ENCODE peak calls at places on chromosome 16, in nine cellular contexts. One of them, this sample, is unnamed.

GRCh38 chr16:84810518-84811273 is 9.1 kb upstream of the CRISPLD2 start:
- DNase-seq in GM23248: peak; percentile 81
- DNase-seq in hepatocyte: no peak
- DNase-seq in SK-N-SH: no peak
- DNase-seq in GM23338: no peak
- DNase-seq in neural progenitor cell: no peak
- DNase-seq in HCT116: no peak
- DNase-seq in MM.1S: peak; percentile 18
- DNase-seq in OCI-LY7: no peak
- DNase-seq in this sample: no peak

GRCh38 chr16:29738514-29738913 is 7.3 kb downstream of the C16orf54 start:
- DNase-seq in GM23248: no peak
- DNase-seq in MM.1S: peak; percentile 74
- DNase-seq in hepatocyte: no peak
- DNase-seq in neural progenitor cell: no peak
- DNase-seq in OCI-LY7: peak; percentile 70
- DNase-seq in SK-N-SH: no peak
- DNase-seq in GM23338: no peak
- DNase-seq in HCT116: no peak
- DNase-seq in this sample: no peak

GRCh38 chr16:63447121-63447520 is 1410.9 kb upstream of the CDH8 start:
- DNase-seq in OCI-LY7: no peak
- DNase-seq in GM23338: no peak
- DNase-seq in GM23248: no peak
- DNase-seq in SK-N-SH: no peak
- DNase-seq in hepatocyte: no peak
- DNase-seq in neural progenitor cell: peak; percentile 53
- DNase-seq in MM.1S: no peak
- DNase-seq in HCT116: no peak
- DNase-seq in this sample: no peak

GRCh38 chr16:52498640-52499039 is 48.3 kb downstream of the TOX3 start:
- DNase-seq in GM23338: peak; percentile 69
- DNase-seq in GM23248: no peak
- DNase-seq in MM.1S: no peak
- DNase-seq in hepatocyte: no peak
- DNase-seq in SK-N-SH: no peak
- DNase-seq in HCT116: no peak
- DNase-seq in neural progenitor cell: peak; percentile 37
- DNase-seq in OCI-LY7: no peak
- DNase-seq in this sample: no peak

GRCh38 chr16:88686062-88686438 is 257 bp downstream of the SNAI3 start:
- DNase-seq in HCT116: no peak
- DNase-seq in hepatocyte: peak; percentile 72
- DNase-seq in neural progenitor cell: no peak
- DNase-seq in SK-N-SH: no peak
- DNase-seq in GM23248: peak; percentile 37
- DNase-seq in OCI-LY7: no peak
- DNase-seq in MM.1S: peak; percentile 72
- DNase-seq in GM23338: peak; percentile 67
- DNase-seq in this sample: peak; percentile 26

GRCh38 chr16:67641779-67642708 is 2.9 kb upstream of the CARMIL2 start:
- DNase-seq in OCI-LY7: no peak
- DNase-seq in GM23248: peak; percentile 67
- DNase-seq in HCT116: no peak
- DNase-seq in hepatocyte: no peak
- DNase-seq in GM23338: no peak
- DNase-seq in MM.1S: no peak
- DNase-seq in neural progenitor cell: no peak
- DNase-seq in SK-N-SH: no peak
- DNase-seq in this sample: peak; percentile 15

GRCh38 chr16:14011006-14011405 is 60.1 kb upstream of the MRTFB start:
- DNase-seq in HCT116: no peak
- DNase-seq in GM23248: no peak
- DNase-seq in GM23338: no peak
- DNase-seq in MM.1S: no peak
- DNase-seq in neural progenitor cell: no peak
- DNase-seq in hepatocyte: no peak
- DNase-seq in SK-N-SH: no peak
- DNase-seq in OCI-LY7: no peak
- DNase-seq in this sample: no peak

GRCh38 chr16:82655315-82655714 is 28.5 kb downstream of the CDH13 start:
- DNase-seq in HCT116: no peak
- DNase-seq in SK-N-SH: no peak
- DNase-seq in hepatocyte: peak; percentile 19
- DNase-seq in MM.1S: no peak
- DNase-seq in OCI-LY7: no peak
- DNase-seq in GM23248: peak; percentile 72
- DNase-seq in neural progenitor cell: no peak
- DNase-seq in GM23338: no peak
- DNase-seq in this sample: no peak

GRCh38 chr16:27644165-27644564 is 94.2 kb downstream of the KATNIP start:
- DNase-seq in OCI-LY7: no peak
- DNase-seq in neural progenitor cell: no peak
- DNase-seq in GM23248: no peak
- DNase-seq in SK-N-SH: peak; percentile 75
- DNase-seq in hepatocyte: no peak
- DNase-seq in HCT116: no peak
- DNase-seq in MM.1S: no peak
- DNase-seq in GM23338: no peak
- DNase-seq in this sample: no peak

GRCh38 chr16:11232852-11233726 is 22.9 kb downstream of the SOCS1 start:
- DNase-seq in MM.1S: no peak
- DNase-seq in hepatocyte: no peak
- DNase-seq in GM23248: no peak
- DNase-seq in neural progenitor cell: no peak
- DNase-seq in SK-N-SH: no peak
- DNase-seq in OCI-LY7: peak; percentile 51
- DNase-seq in GM23338: peak; percentile 75
- DNase-seq in HCT116: no peak
- DNase-seq in this sample: no peak

GRCh38 chr16:68075980-68076379 is 9.2 kb upstream of the NFATC3 start:
- DNase-seq in neural progenitor cell: no peak
- DNase-seq in MM.1S: no peak
- DNase-seq in OCI-LY7: no peak
- DNase-seq in SK-N-SH: no peak
- DNase-seq in HCT116: no peak
- DNase-seq in hepatocyte: no peak
- DNase-seq in GM23338: no peak
- DNase-seq in GM23248: no peak
- DNase-seq in this sample: no peak

GRCh38 chr16:87203060-87203656 is 114.0 kb downstream of the C16orf95 start:
- DNase-seq in OCI-LY7: peak; percentile 70
- DNase-seq in GM23338: peak; percentile 89
- DNase-seq in neural progenitor cell: peak; percentile 90
- DNase-seq in GM23248: peak; percentile 80
- DNase-seq in MM.1S: peak; percentile 49
- DNase-seq in SK-N-SH: peak; percentile 84
- DNase-seq in hepatocyte: peak; percentile 77
- DNase-seq in HCT116: peak; percentile 85
- DNase-seq in this sample: peak; percentile 75

GRCh38 chr16:58882292-58882691 is 148.2 kb upstream of the GOT2 start:
- DNase-seq in hepatocyte: no peak
- DNase-seq in MM.1S: no peak
- DNase-seq in neural progenitor cell: no peak
- DNase-seq in HCT116: no peak
- DNase-seq in OCI-LY7: no peak
- DNase-seq in SK-N-SH: no peak
- DNase-seq in GM23248: no peak
- DNase-seq in GM23338: no peak
- DNase-seq in this sample: no peak

DNA sequence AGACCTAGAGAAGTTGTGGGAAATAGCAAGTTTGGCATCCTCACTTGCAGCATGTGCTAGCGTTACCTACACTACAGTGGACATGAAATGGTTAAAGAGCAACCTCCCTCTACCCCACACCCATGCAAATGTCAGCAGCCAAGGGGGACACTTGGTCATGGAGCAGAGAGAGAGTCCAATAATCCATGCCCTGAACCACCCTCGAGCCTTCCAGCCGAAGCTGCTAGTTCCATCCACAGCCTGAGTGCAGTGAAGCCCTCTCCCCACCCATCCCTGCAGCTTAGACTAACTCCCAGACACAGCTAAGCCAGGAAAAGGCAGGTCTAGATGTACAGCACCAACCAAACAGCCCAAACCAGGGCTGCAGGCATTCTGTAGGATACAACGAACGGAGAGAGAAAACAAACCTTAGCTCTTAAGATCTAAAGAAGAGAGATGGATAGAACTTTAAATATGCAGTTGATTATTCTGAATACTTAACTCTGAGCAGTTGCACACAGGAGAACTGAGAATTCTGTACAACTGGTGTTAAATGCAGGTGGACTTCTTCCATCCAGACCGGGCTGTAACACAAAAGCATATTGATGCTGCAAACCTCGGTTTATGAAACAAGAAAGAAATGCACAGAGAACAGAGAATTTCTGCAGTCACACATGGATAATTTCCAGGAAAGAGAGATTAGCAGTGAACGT is 93.8 kb downstream of the SALL1 start:
- DNase-seq in HCT116: no peak
- DNase-seq in GM23248: no peak
- DNase-seq in hepatocyte: no peak
- DNase-seq in SK-N-SH: no peak
- DNase-seq in OCI-LY7: no peak
- DNase-seq in MM.1S: no peak
- DNase-seq in neural progenitor cell: no peak
- DNase-seq in GM23338: no peak
- DNase-seq in this sample: no peak
- H2AFZ ChIP-seq in HCT116: no peak overlapping the region
- H2AFZ ChIP-seq in GM23248: no peak overlapping the region
- H2AFZ ChIP-seq in hepatocyte: no peak overlapping the region
- H2AFZ ChIP-seq in SK-N-SH: no peak overlapping the region
- H2AFZ ChIP-seq in OCI-LY7: no peak overlapping the region
- H2AFZ ChIP-seq in MM.1S: no peak overlapping the region
- H2AFZ ChIP-seq in neural progenitor cell: no peak overlapping the region
- H2AFZ ChIP-seq in GM23338: peak overlapping the region; percentile 32
- H2AFZ ChIP-seq in this sample: no peak overlapping the region

DNA sequence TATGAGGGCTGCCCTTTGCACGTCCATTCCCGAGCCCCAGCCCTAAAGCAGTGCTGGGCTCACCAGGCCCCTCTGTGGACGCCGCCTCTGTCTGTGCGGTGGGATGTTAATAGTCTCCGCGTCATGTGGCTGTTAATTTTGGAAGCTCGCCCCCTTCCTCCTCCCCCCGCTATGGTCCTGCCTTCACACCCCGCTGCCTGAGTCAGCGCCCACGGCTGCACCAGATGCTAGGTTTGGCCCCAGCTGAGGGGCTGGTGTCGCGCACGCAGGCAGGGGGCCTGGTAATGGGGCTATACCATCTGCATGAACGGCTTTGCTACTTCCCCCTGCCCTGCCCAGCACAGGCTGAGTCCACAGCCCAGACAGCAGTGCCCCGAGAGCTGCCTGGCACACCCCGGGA is 4.1 kb upstream of the SSTR5 start:
- DNase-seq in hepatocyte: no peak
- DNase-seq in HCT116: no peak
- DNase-seq in GM23248: no peak
- DNase-seq in SK-N-SH: no peak
- DNase-seq in MM.1S: no peak
- DNase-seq in OCI-LY7: no peak
- DNase-seq in GM23338: no peak
- DNase-seq in neural progenitor cell: no peak
- DNase-seq in this sample: no peak
- TF ChIP-seq EZH2phosphoT487 in hepatocyte: no peak
- TF ChIP-seq EZH2phosphoT487 in HCT116: no peak
- TF ChIP-seq EZH2phosphoT487 in GM23248: no peak
- TF ChIP-seq EZH2phosphoT487 in SK-N-SH: no peak
- TF ChIP-seq EZH2phosphoT487 in MM.1S: no peak
- TF ChIP-seq EZH2phosphoT487 in OCI-LY7: no peak
- TF ChIP-seq EZH2phosphoT487 in GM23338: no peak
- TF ChIP-seq EZH2phosphoT487 in neural progenitor cell: no peak
- TF ChIP-seq EZH2phosphoT487 in this sample: no peak

GRCh38 chr16:49921106-49921505 is 65.2 kb upstream of the ZNF423 start:
- DNase-seq in hepatocyte: no peak
- DNase-seq in HCT116: no peak
- DNase-seq in GM23338: no peak
- DNase-seq in OCI-LY7: no peak
- DNase-seq in neural progenitor cell: no peak
- DNase-seq in SK-N-SH: no peak
- DNase-seq in MM.1S: no peak
- DNase-seq in GM23248: no peak
- DNase-seq in this sample: no peak

GRCh38 chr16:49921791-49922456 is 66.0 kb upstream of the ZNF423 start:
- DNase-seq in SK-N-SH: peak; percentile 86
- DNase-seq in GM23338: peak; percentile 90
- DNase-seq in OCI-LY7: peak; percentile 58
- DNase-seq in GM23248: peak; percentile 54
- DNase-seq in hepatocyte: peak; percentile 86
- DNase-seq in HCT116: peak; percentile 51
- DNase-seq in neural progenitor cell: peak; percentile 86
- DNase-seq in MM.1S: peak; percentile 41
- DNase-seq in this sample: peak; percentile 52

GRCh38 chr16:49923411-49923810 is 67.5 kb upstream of the ZNF423 start:
- DNase-seq in HCT116: no peak
- DNase-seq in MM.1S: no peak
- DNase-seq in hepatocyte: no peak
- DNase-seq in GM23338: no peak
- DNase-seq in neural progenitor cell: no peak
- DNase-seq in GM23248: no peak
- DNase-seq in OCI-LY7: no peak
- DNase-seq in SK-N-SH: no peak
- DNase-seq in this sample: no peak

GRCh38 chr16:49920397-49920796 is 64.5 kb upstream of the ZNF423 start:
- DNase-seq in OCI-LY7: no peak
- DNase-seq in hepatocyte: no peak
- DNase-seq in GM23338: no peak
- DNase-seq in HCT116: no peak
- DNase-seq in GM23248: no peak
- DNase-seq in MM.1S: no peak
- DNase-seq in SK-N-SH: no peak
- DNase-seq in neural progenitor cell: no peak
- DNase-seq in this sample: no peak

DNA sequence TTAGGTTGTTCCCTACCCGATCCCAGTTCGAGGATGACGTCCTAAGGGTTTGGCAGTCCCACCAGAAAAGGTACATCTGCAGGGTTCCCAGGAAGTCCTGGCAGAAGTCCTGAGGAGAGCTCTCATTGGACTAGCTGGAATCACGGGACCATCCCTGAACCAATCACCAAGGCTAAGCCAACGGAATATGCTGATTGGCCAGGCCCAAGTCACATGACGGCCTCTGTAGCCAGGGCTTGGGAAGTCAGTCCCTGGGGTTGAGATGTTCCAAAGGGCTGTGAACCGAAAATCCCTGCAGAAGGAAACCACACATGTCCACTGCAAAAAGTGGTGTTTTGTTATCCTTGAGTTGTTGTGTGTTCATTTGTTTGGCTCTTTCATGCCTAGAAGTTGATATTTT is 68.2 kb upstream of the ZNF423 start:
- DNase-seq in hepatocyte: no peak
- DNase-seq in HCT116: peak; percentile 27
- DNase-seq in OCI-LY7: peak; percentile 28
- DNase-seq in MM.1S: peak; percentile 11
- DNase-seq in SK-N-SH: no peak
- DNase-seq in GM23248: no peak
- DNase-seq in GM23338: peak; percentile 27
- DNase-seq in neural progenitor cell: no peak
- DNase-seq in this sample: peak; percentile 4
- H2AFZ ChIP-seq in hepatocyte: no peak overlapping the region
- H2AFZ ChIP-seq in HCT116: no peak overlapping the region
- H2AFZ ChIP-seq in OCI-LY7: peak overlapping the region; percentile 50
- H2AFZ ChIP-seq in MM.1S: peak overlapping the region; percentile 58
- H2AFZ ChIP-seq in SK-N-SH: no peak overlapping the region
- H2AFZ ChIP-seq in GM23248: no peak overlapping the region
- H2AFZ ChIP-seq in GM23338: peak overlapping the region; percentile 63
- H2AFZ ChIP-seq in neural progenitor cell: peak overlapping the region; percentile 17
- H2AFZ ChIP-seq in this sample: no peak overlapping the region

GRCh38 chr16:56357765-56358322 is 67.5 kb downstream of the AMFR start:
- DNase-seq in hepatocyte: no peak
- DNase-seq in MM.1S: no peak
- DNase-seq in GM23338: peak; percentile 69
- DNase-seq in SK-N-SH: peak; percentile 21
- DNase-seq in GM23248: no peak
- DNase-seq in neural progenitor cell: peak; percentile 25
- DNase-seq in OCI-LY7: no peak
- DNase-seq in HCT116: no peak
- DNase-seq in this sample: no peak
- TF ChIP-seq EZH2phosphoT487 in hepatocyte: no peak
- TF ChIP-seq EZH2phosphoT487 in MM.1S: no peak
- TF ChIP-seq EZH2phosphoT487 in GM23338: no peak
- TF ChIP-seq EZH2phosphoT487 in SK-N-SH: no peak
- TF ChIP-seq EZH2phosphoT487 in GM23248: no peak
- TF ChIP-seq EZH2phosphoT487 in neural progenitor cell: no peak
- TF ChIP-seq EZH2phosphoT487 in OCI-LY7: no peak
- TF ChIP-seq EZH2phosphoT487 in HCT116: no peak
- TF ChIP-seq EZH2phosphoT487 in this sample: no peak